ENCODE peak calls at places on chromosomes 3 and 15, in five cellular contexts. One of them, this sample, is unnamed.

GRCh38 chr3:104868291-104868690 is 498.4 kb upstream of the ALCAM start:
- DNase-seq in AG04450: no peak
- DNase-seq in progenitor cell of endocrine pancreas: no peak
- DNase-seq in AG08395: no peak
- DNase-seq in activated T-helper 1 cell treated with anti-CD3 and anti-CD28 coated beads, Interleukin-12 subunit alpha, Interleukin-12 subunit beta, Interleukin-2, Interleukin-4 antibody, amounts not matched to agents 30 ng/mL and 10 ng/mL and 1 ng/mL, durations not matched to agents 14 hours and 24 hours and 36 hours: no peak
- DNase-seq in this sample: no peak

GRCh38 chr3:127015282-127016042 is 32.5 kb downstream of the PLXNA1 start:
- DNase-seq in AG04450: no peak
- DNase-seq in AG08395: no peak
- DNase-seq in progenitor cell of endocrine pancreas: no peak
- DNase-seq in activated T-helper 1 cell treated with anti-CD3 and anti-CD28 coated beads, Interleukin-12 subunit alpha, Interleukin-12 subunit beta, Interleukin-2, Interleukin-4 antibody, amounts not matched to agents 30 ng/mL and 10 ng/mL and 1 ng/mL, durations not matched to agents 14 hours and 24 hours and 36 hours: no peak
- DNase-seq in this sample: no peak

GRCh38 chr15:89179966-89180875 is 41.2 kb downstream of the RLBP1 start:
- DNase-seq in AG04450: no peak
- DNase-seq in progenitor cell of endocrine pancreas: no peak
- DNase-seq in AG08395: no peak
- DNase-seq in activated T-helper 1 cell treated with anti-CD3 and anti-CD28 coated beads, Interleukin-12 subunit alpha, Interleukin-12 subunit beta, Interleukin-2, Interleukin-4 antibody, amounts not matched to agents 30 ng/mL and 10 ng/mL and 1 ng/mL, durations not matched to agents 14 hours and 24 hours and 36 hours: no peak
- DNase-seq in this sample: no peak

GRCh38 chr3:122609798-122610559 is 32.5 kb downstream of the PARP15 start:
- DNase-seq in AG04450: peak
- DNase-seq in activated T-helper 1 cell treated with anti-CD3 and anti-CD28 coated beads, Interleukin-12 subunit alpha, Interleukin-12 subunit beta, Interleukin-2, Interleukin-4 antibody, amounts not matched to agents 30 ng/mL and 10 ng/mL and 1 ng/mL, durations not matched to agents 14 hours and 24 hours and 36 hours: peak
- DNase-seq in progenitor cell of endocrine pancreas: no peak
- DNase-seq in AG08395: peak
- DNase-seq in this sample: no peak

GRCh38 chr15:81106560-81106959 is 27.5 kb upstream of the CFAP161 start:
- DNase-seq in AG08395: peak
- DNase-seq in activated T-helper 1 cell treated with anti-CD3 and anti-CD28 coated beads, Interleukin-12 subunit alpha, Interleukin-12 subunit beta, Interleukin-2, Interleukin-4 antibody, amounts not matched to agents 30 ng/mL and 10 ng/mL and 1 ng/mL, durations not matched to agents 14 hours and 24 hours and 36 hours: peak
- DNase-seq in progenitor cell of endocrine pancreas: no peak
- DNase-seq in AG04450: peak
- DNase-seq in this sample: no peak

GRCh38 chr15:89419370-89419984 is 76.9 kb downstream of the RHCG start:
- DNase-seq in activated T-helper 1 cell treated with anti-CD3 and anti-CD28 coated beads, Interleukin-12 subunit alpha, Interleukin-12 subunit beta, Interleukin-2, Interleukin-4 antibody, amounts not matched to agents 30 ng/mL and 10 ng/mL and 1 ng/mL, durations not matched to agents 14 hours and 24 hours and 36 hours: no peak
- DNase-seq in AG08395: peak
- DNase-seq in AG04450: no peak
- DNase-seq in progenitor cell of endocrine pancreas: peak
- DNase-seq in this sample: no peak

GRCh38 chr3:30354513-30354912 is 251.9 kb upstream of the TGFBR2 start:
- DNase-seq in progenitor cell of endocrine pancreas: no peak
- DNase-seq in AG08395: no peak
- DNase-seq in activated T-helper 1 cell treated with anti-CD3 and anti-CD28 coated beads, Interleukin-12 subunit alpha, Interleukin-12 subunit beta, Interleukin-2, Interleukin-4 antibody, amounts not matched to agents 30 ng/mL and 10 ng/mL and 1 ng/mL, durations not matched to agents 14 hours and 24 hours and 36 hours: no peak
- DNase-seq in AG04450: no peak
- DNase-seq in this sample: no peak

GRCh38 chr3:153330891-153331290 is 168.9 kb downstream of the RAP2B start:
- DNase-seq in progenitor cell of endocrine pancreas: no peak
- DNase-seq in activated T-helper 1 cell treated with anti-CD3 and anti-CD28 coated beads, Interleukin-12 subunit alpha, Interleukin-12 subunit beta, Interleukin-2, Interleukin-4 antibody, amounts not matched to agents 30 ng/mL and 10 ng/mL and 1 ng/mL, durations not matched to agents 14 hours and 24 hours and 36 hours: no peak
- DNase-seq in AG08395: no peak
- DNase-seq in AG04450: no peak
- DNase-seq in this sample: no peak

GRCh38 chr3:66428733-66429132 is 72.1 kb downstream of the LRIG1 start:
- DNase-seq in AG08395: peak
- DNase-seq in AG04450: peak
- DNase-seq in progenitor cell of endocrine pancreas: no peak
- DNase-seq in activated T-helper 1 cell treated with anti-CD3 and anti-CD28 coated beads, Interleukin-12 subunit alpha, Interleukin-12 subunit beta, Interleukin-2, Interleukin-4 antibody, amounts not matched to agents 30 ng/mL and 10 ng/mL and 1 ng/mL, durations not matched to agents 14 hours and 24 hours and 36 hours: no peak
- DNase-seq in this sample: peak

GRCh38 chr3:126350502-126351085 is 6.6 kb downstream of the KLF15 start:
- DNase-seq in progenitor cell of endocrine pancreas: no peak
- DNase-seq in activated T-helper 1 cell treated with anti-CD3 and anti-CD28 coated beads, Interleukin-12 subunit alpha, Interleukin-12 subunit beta, Interleukin-2, Interleukin-4 antibody, amounts not matched to agents 30 ng/mL and 10 ng/mL and 1 ng/mL, durations not matched to agents 14 hours and 24 hours and 36 hours: no peak
- DNase-seq in AG04450: no peak
- DNase-seq in AG08395: no peak
- DNase-seq in this sample: peak

GRCh38 chr3:152620395-152620794 is 214.5 kb upstream of the P2RY1 start:
- DNase-seq in AG08395: no peak
- DNase-seq in AG04450: no peak
- DNase-seq in progenitor cell of endocrine pancreas: no peak
- DNase-seq in activated T-helper 1 cell treated with anti-CD3 and anti-CD28 coated beads, Interleukin-12 subunit alpha, Interleukin-12 subunit beta, Interleukin-2, Interleukin-4 antibody, amounts not matched to agents 30 ng/mL and 10 ng/mL and 1 ng/mL, durations not matched to agents 14 hours and 24 hours and 36 hours: no peak
- DNase-seq in this sample: no peak

GRCh38 chr3:29280675-29281264 is at the start of gene RBMS3:
- DNase-seq in AG08395: peak
- DNase-seq in AG04450: peak
- DNase-seq in activated T-helper 1 cell treated with anti-CD3 and anti-CD28 coated beads, Interleukin-12 subunit alpha, Interleukin-12 subunit beta, Interleukin-2, Interleukin-4 antibody, amounts not matched to agents 30 ng/mL and 10 ng/mL and 1 ng/mL, durations not matched to agents 14 hours and 24 hours and 36 hours: no peak
- DNase-seq in progenitor cell of endocrine pancreas: peak
- DNase-seq in this sample: peak

GRCh38 chr15:96138985-96139384 is 191.5 kb upstream of the NR2F2 start:
- DNase-seq in progenitor cell of endocrine pancreas: no peak
- DNase-seq in AG04450: no peak
- DNase-seq in AG08395: no peak
- DNase-seq in activated T-helper 1 cell treated with anti-CD3 and anti-CD28 coated beads, Interleukin-12 subunit alpha, Interleukin-12 subunit beta, Interleukin-2, Interleukin-4 antibody, amounts not matched to agents 30 ng/mL and 10 ng/mL and 1 ng/mL, durations not matched to agents 14 hours and 24 hours and 36 hours: no peak
- DNase-seq in this sample: no peak

GRCh38 chr3:189392969-189393368 is 221.2 kb downstream of the TPRG1 start:
- DNase-seq in AG08395: no peak
- DNase-seq in AG04450: no peak
- DNase-seq in activated T-helper 1 cell treated with anti-CD3 and anti-CD28 coated beads, Interleukin-12 subunit alpha, Interleukin-12 subunit beta, Interleukin-2, Interleukin-4 antibody, amounts not matched to agents 30 ng/mL and 10 ng/mL and 1 ng/mL, durations not matched to agents 14 hours and 24 hours and 36 hours: no peak
- DNase-seq in progenitor cell of endocrine pancreas: no peak
- DNase-seq in this sample: no peak

GRCh38 chr3:161310649-161311423 is 60.5 kb downstream of the SPTSSB start:
- DNase-seq in AG04450: no peak
- DNase-seq in progenitor cell of endocrine pancreas: no peak
- DNase-seq in AG08395: no peak
- DNase-seq in activated T-helper 1 cell treated with anti-CD3 and anti-CD28 coated beads, Interleukin-12 subunit alpha, Interleukin-12 subunit beta, Interleukin-2, Interleukin-4 antibody, amounts not matched to agents 30 ng/mL and 10 ng/mL and 1 ng/mL, durations not matched to agents 14 hours and 24 hours and 36 hours: peak
- DNase-seq in this sample: no peak

GRCh38 chr3:14976317-14976716 is 28.9 kb downstream of the NR2C2 start:
- DNase-seq in AG04450: no peak
- DNase-seq in activated T-helper 1 cell treated with anti-CD3 and anti-CD28 coated beads, Interleukin-12 subunit alpha, Interleukin-12 subunit beta, Interleukin-2, Interleukin-4 antibody, amounts not matched to agents 30 ng/mL and 10 ng/mL and 1 ng/mL, durations not matched to agents 14 hours and 24 hours and 36 hours: no peak
- DNase-seq in progenitor cell of endocrine pancreas: no peak
- DNase-seq in AG08395: no peak
- DNase-seq in this sample: no peak

GRCh38 chr15:52255008-52255407 is 40.6 kb downstream of the MYO5C start:
- DNase-seq in AG08395: no peak
- DNase-seq in AG04450: no peak
- DNase-seq in progenitor cell of endocrine pancreas: no peak
- DNase-seq in activated T-helper 1 cell treated with anti-CD3 and anti-CD28 coated beads, Interleukin-12 subunit alpha, Interleukin-12 subunit beta, Interleukin-2, Interleukin-4 antibody, amounts not matched to agents 30 ng/mL and 10 ng/mL and 1 ng/mL, durations not matched to agents 14 hours and 24 hours and 36 hours: no peak
- DNase-seq in this sample: no peak

This sample was measured in lower leg skin.